ENCODE peak calls at places on chromosomes 4 and X, in seven cellular contexts. D is breast epithelium, N is A549, Q is NB4, E is HCT116, F is spleen, H is ovary. L is an unnamed sample.

GRCh38 chrX:68060506-68061205 is 372.6 kb downstream of the OPHN1 start:
- DNase-seq in Q (no peak), N (no peak), E (no peak), F (no peak), D (no peak), H (no peak), L (no peak)

GRCh38 chr4:167897116-167897515 is 195.2 kb upstream of the ANXA10 start:
- DNase-seq in Q (no peak), E (peak), N (peak), D (no peak), H (no peak), F (no peak), L (peak)

GRCh38 chr4:63106600-63106999 is 1302.7 kb downstream of the TECRL start:
- DNase-seq in H (no peak), F (no peak), N (no peak), D (no peak), E (no peak), Q (no peak), L (no peak)

GRCh38 chr4:100174985-100175383 is 15.3 kb downstream of the DDIT4L start:
- DNase-seq in Q (no peak), D (no peak), H (no peak), F (no peak), E (no peak), N (no peak), L (no peak)

GRCh38 chrX:19775830-19776498 is 111.4 kb downstream of the SH3KBP1 start:
- DNase-seq in N (no peak), D (no peak), F (no peak), H (no peak), Q (peak), E (no peak), L (no peak)

GRCh38 chrX:136275553-136275952 is 24.4 kb upstream of the MAP7D3 start:
- DNase-seq in F (no peak), H (no peak), N (no peak), Q (no peak), E (no peak), D (no peak), L (no peak)

GRCh38 chrX:132505116-132505515 is 16.3 kb upstream of the MBNL3 start:
- DNase-seq in E (no peak), F (no peak), Q (no peak), D (no peak), N (no peak), H (no peak), L (peak)

GRCh38 chr4:163332526-163333405 is at the start of gene NPY1R:
- DNase-seq in H (peak), Q (peak), E (peak), N (peak), D (peak), F (peak), L (peak)

GRCh38 chrX:9312922-9313867 is 151.7 kb upstream of the TBL1X start:
- DNase-seq in F (peak), D (no peak), Q (peak), N (peak), H (peak), E (peak), L (peak)

GRCh38 chr4:55393461-55394320 is 2.1 kb upstream of the TMEM165 start:
- DNase-seq in H (no peak), Q (peak), F (no peak), D (no peak), N (no peak), E (no peak), L (no peak)

GRCh38 chrX:74980802-74981201 is 55.5 kb upstream of the NEXMIF start:
- DNase-seq in D (no peak), Q (no peak), H (no peak), F (peak), E (no peak), N (no peak), L (no peak)

GRCh38 chr4:147581601-147582350 is 35.4 kb upstream of the TMEM184C start:
- DNase-seq in N (no peak), E (no peak), H (no peak), D (no peak), F (no peak), Q (no peak), L (no peak)

GRCh38 chr4:3465698-3466671 is 2.9 kb downstream of the DOK7 start:
- DNase-seq in D (no peak), E (no peak), N (no peak), Q (no peak), H (no peak), F (peak), L (no peak)

GRCh38 chrX:64334467-64334866 is 60.8 kb downstream of the MTMR8 start:
- DNase-seq in H (no peak), F (no peak), D (no peak), N (no peak), E (no peak), Q (no peak), L (no peak)

GRCh38 chr4:176300565-176300964 is 19.2 kb upstream of the SPCS3 start:
- DNase-seq in Q (no peak), D (no peak), F (no peak), E (no peak), N (no peak), H (no peak), L (no peak)

GRCh38 chr4:108240356-108240755 is 71.6 kb upstream of the LEF1 start:
- DNase-seq in E (no peak), H (no peak), F (no peak), D (no peak), Q (peak), N (no peak), L (no peak)

GRCh38 chr4:30495261-30496050 is 224.7 kb upstream of the PCDH7 start:
- DNase-seq in F (no peak), E (no peak), H (no peak), Q (no peak), D (no peak), N (no peak), L (no peak)

GRCh38 chr4:95627709-95628108 is 78.9 kb upstream of the UNC5C start:
- DNase-seq in H (no peak), Q (no peak), D (no peak), N (no peak), E (no peak), F (no peak), L (no peak)

GRCh38 chr4:152352215-152352614 is 183.7 kb downstream of the FBXW7 start:
- DNase-seq in E (no peak), N (no peak), D (no peak), Q (no peak), H (no peak), F (no peak), L (no peak)

GRCh38 chr4:119286377-119287002 is 35.4 kb downstream of the FABP2 start:
- DNase-seq in F (no peak), Q (peak), H (no peak), N (peak), E (peak), D (no peak), L (no peak)

GRCh38 chrX:129932137-129932791 is 26.3 kb downstream of the UTP14A start:
- DNase-seq in Q (peak), E (peak), F (peak), D (peak), H (peak), N (peak), L (peak)

GRCh38 chrX:45765726-45766125 is 565.0 kb upstream of the DIPK2B start:
- DNase-seq in F (no peak), H (no peak), E (no peak), D (no peak), N (no peak), Q (peak), L (no peak)

GRCh38 chrX:45765281-45765680 is 564.6 kb upstream of the DIPK2B start:
- DNase-seq in Q (no peak), H (no peak), E (no peak), D (no peak), N (no peak), F (no peak), L (no peak)

GRCh38 chrX:45769919-45770582 is 569.4 kb upstream of the DIPK2B start:
- DNase-seq in F (peak), H (peak), N (peak), Q (peak), D (peak), E (no peak), L (peak)

GRCh38 chrX:45768666-45769065 is 568.0 kb upstream of the DIPK2B start:
- DNase-seq in E (no peak), D (no peak), Q (no peak), F (no peak), N (no peak), H (no peak), L (no peak)

GRCh38 chrX:45767021-45767491 is 566.4 kb upstream of the DIPK2B start:
- DNase-seq in F (no peak), H (no peak), N (peak), E (no peak), D (no peak), Q (peak), L (peak)
- TF ChIP-seq POLR2A in F (no peak), H (no peak), N (no peak), E (no peak), D (no peak), Q (peak), L (peak)

DNA sequence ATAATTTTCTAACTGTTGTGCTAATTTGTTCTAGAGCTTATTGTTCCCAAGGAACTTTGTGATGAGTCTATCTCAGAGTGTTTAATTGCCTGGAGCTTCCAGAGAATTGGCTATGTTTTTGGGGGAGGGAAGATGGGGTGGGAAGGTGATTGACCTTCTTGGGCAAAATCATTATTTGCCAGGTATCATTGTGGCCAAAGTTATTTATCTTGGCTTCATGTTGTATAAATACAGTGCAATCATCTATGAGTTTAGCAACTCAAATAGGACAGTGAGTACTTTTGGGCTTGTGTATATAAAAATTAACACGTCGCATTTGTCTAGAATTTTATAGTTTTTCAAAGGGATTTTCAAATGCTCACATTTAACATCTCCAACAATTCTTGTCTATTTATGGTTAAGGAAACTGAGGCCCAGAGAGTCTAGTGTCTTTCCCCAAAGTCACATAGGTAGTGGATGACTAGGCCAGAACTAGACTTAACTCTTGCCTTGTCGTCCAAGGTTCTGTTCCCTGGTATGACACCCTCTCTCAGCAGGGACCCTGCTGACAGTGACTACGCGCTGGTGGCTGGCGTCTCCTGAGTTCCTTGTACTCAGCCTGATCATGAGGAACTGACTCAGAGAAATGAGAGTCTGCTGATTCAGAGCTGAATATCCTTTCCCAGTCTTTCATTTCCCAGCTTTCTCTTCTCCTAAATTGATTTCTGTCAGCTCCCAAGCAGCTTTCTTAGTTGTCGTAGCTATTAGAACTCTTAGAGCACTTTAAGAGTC is 27.7 kb downstream of the FNIP2 start:
- DNase-seq in F (no peak), Q (no peak), D (no peak), H (no peak), N (no peak), E (no peak), L (peak)
- TF ChIP-seq POLR2A in F (no peak), Q (no peak), D (no peak), H (no peak), N (no peak), E (no peak), L (no peak)

GRCh38 chrX:102154218-102154860 is 1.4 kb downstream of the BEX5 start:
- DNase-seq in N (no peak), Q (no peak), F (no peak), D (no peak), E (no peak), H (peak), L (no peak)

GRCh38 chrX:102155806-102156179 is at the start of gene BEX5:
- DNase-seq in N (no peak), Q (no peak), D (peak), F (peak), E (no peak), H (peak), L (no peak)

GRCh38 chrX:102154900-102155805 is 624 bp downstream of the BEX5 start:
- DNase-seq in Q (no peak), F (peak), H (peak), D (no peak), N (no peak), E (no peak), L (no peak)
- TF ChIP-seq POLR2A in Q (no peak), F (no peak), H (no peak), D (no peak), N (no peak), E (no peak), L (no peak)

DNA sequence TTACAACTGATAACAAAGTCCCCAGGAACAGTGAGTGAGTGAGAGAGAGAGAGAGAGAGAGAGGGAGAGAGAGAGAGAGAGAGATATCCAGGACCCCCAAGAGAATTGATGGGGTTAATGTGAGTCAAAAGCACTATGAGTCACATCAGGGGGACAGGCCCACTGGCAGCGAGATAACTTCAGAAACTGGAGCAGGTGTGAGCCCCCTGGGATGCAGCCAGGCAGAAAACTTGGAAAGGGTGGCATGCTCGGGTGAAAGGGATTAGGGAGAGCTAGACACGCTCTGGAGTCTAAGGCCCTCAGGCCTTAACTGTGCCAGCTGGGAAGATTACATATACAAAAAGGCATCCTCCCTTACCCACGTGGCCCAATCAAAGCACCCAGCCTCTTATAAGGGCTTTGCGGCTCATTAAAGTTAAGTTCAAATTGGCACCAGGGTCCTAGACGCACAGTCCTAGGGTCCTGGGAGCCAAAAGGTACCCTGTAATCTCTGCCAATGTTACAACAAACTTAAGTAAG is 843 bp downstream of the ACOT9 start:
- DNase-seq in Q (peak), F (no peak), H (peak), E (no peak), D (peak), N (peak), L (peak)
- TF ChIP-seq POLR2A in Q (no peak), F (no peak), H (peak), E (no peak), D (no peak), N (no peak), L (no peak)

GRCh38 chr4:6925357-6925836 is 15.8 kb downstream of the TBC1D14 start:
- DNase-seq in H (no peak), N (no peak), Q (peak), E (no peak), D (no peak), F (no peak), L (peak)

GRCh38 chr4:6926681-6927478 is 17.3 kb downstream of the TBC1D14 start:
- DNase-seq in E (no peak), N (no peak), H (peak), D (no peak), F (no peak), Q (peak), L (peak)

GRCh38 chr4:6923507-6923906 is 13.9 kb downstream of the TBC1D14 start:
- DNase-seq in Q (no peak), N (no peak), F (no peak), H (no peak), D (no peak), E (no peak), L (no peak)

GRCh38 chr4:6926081-6926480 is 16.5 kb downstream of the TBC1D14 start:
- DNase-seq in F (no peak), D (no peak), Q (peak), E (no peak), N (no peak), H (no peak), L (no peak)

GRCh38 chr4:6924361-6924779 is 14.7 kb downstream of the TBC1D14 start:
- DNase-seq in H (no peak), Q (no peak), F (no peak), N (no peak), E (no peak), D (no peak), L (no peak)
- TF ChIP-seq POLR2A in H (no peak), Q (no peak), F (no peak), N (no peak), E (no peak), D (no peak), L (no peak)

GRCh38 chr4:1579834-1580686 is 104.1 kb downstream of the FAM53A start:
- DNase-seq in F (peak), E (peak), H (peak), D (peak), N (peak), Q (peak), L (peak)
- TF ChIP-seq POLR2A in F (no peak), E (no peak), H (peak), D (peak), N (peak), Q (peak), L (peak)

DNA sequence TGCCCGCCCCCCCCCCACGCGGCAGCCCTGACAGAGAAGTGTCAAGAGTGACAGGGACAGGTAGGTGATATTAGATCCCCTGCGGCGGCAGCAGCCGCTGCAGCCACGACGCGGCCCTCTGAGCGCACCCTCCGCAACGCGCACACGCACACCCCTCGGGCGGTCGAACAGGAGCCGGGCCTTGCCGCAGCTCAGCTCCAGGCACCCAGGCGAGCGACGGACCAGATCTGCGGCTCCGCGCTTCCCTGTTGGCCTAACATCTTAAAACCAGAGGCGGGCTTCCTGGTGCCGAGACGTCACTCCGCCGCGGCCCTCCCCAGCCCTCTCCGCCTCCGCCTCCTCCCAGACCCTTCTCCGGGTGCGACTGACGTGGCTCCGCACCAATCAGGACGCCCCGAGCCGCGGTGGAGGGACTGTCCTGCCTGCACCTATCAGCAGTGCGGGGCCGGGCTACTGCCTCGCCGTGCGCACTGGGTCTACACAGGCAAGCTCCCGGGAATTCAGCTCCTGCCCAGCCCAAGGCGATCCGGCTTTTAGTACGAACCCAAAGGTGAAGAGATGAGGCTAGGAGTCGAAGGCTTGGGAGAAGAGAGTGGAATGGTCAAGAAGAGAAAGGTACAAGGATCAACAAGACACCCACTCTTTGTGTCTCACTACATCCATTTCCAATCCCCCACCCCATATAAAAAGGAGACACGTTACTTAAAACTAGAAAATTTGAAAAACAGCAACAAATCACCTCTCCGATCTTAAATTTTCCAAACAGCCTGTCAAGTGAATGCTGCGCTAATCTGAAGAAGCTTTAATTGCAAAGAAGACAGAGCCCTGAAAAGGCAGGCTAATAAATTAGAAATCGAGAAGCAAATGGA is at the start of gene PITX2:
- DNase-seq in E (peak), D (peak), F (peak), H (peak), Q (no peak), N (no peak), L (peak)
- TF ChIP-seq POLR2A in E (peak), D (no peak), F (no peak), H (no peak), Q (no peak), N (no peak), L (no peak)

DNA sequence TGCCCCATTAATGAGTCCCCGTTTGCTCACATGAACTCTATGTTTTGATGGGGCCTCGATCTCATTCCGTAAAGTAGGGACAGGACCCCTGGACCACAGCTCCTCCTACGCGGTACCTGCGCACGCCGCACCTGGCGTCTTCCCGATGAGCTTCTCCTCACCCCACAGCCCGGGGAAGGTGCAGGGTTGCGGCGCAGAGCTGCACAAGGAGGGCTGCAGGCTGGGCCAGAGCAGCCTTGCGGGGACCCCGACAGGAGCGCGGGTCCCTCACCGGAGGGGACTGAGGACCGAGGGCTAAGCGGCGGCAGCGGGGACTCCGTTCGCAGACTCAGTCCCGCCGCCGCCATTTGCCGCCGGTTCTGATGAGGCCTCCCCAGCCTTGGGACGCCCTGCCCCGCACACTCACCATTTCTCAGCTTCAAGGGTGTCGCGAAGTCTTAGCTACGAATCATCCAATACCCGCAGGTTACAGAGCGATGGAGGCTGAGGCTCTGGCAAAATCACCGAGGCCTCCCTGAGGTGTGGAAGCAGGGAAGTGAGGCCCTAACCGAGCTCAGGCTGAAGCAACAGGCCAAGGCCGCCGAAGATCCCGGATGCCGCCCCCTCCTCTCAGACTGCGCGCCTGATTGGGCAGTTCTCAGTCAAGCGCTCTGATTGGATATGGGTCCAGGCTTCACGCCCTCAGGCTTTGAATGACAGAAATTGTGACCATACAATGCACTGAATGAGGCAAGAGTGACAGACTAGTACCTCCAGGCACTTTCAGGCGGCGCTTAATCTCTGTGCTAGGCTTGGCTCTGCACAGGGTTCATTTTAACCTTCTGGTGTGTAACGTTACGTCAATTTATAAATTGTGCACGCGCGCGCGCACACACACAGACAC is 25.1 kb downstream of the ZNF721 start:
- DNase-seq in N (peak), Q (peak), E (peak), F (peak), D (peak), H (peak), L (peak)
- TF ChIP-seq POLR2A in N (peak), Q (peak), E (peak), F (peak), D (peak), H (peak), L (peak)